ENCODE peak calls at places on chromosomes 4 and X, in four cellular contexts. T is heart left ventricle, Q is stomach, U is spleen. H is an unnamed sample. For H3K4me1, the result is how much of the 10 kb centered on the place peaks cover.

GRCh38 chr4:23747131-23747752 is 142.6 kb downstream of the PPARGC1A start:
- DNase-seq in T (no peak), U (no peak), Q (peak), H (no peak)

GRCh38 chr4:40484346-40484745 is 145.3 kb downstream of the RBM47 start:
- DNase-seq in Q (no peak), U (no peak), T (no peak), H (no peak)

GRCh38 chr4:57020467-57021101 is 41.9 kb downstream of the POLR2B start:
- DNase-seq in T (no peak), U (no peak), Q (no peak), H (no peak)

GRCh38 chr4:113637363-113637762 is 124.2 kb downstream of the CAMK2D start:
- DNase-seq in U (no peak), T (no peak), Q (no peak), H (no peak)

GRCh38 chr4:184782731-184783472 is 42.9 kb downstream of the ACSL1 start:
- DNase-seq in T (no peak), U (peak), Q (no peak), H (no peak)

GRCh38 chr4:39526810-39527295 is 386 bp downstream of the UGDH start:
- DNase-seq in Q (no peak), U (no peak), T (no peak), H (no peak)

GRCh38 chrX:132648870-132649269 is 160.0 kb upstream of the MBNL3 start:
- DNase-seq in U (no peak), Q (no peak), T (no peak), H (no peak)

GRCh38 chr4:6272863-6273660 is 3.4 kb downstream of the WFS1 start:
- DNase-seq in U (peak), Q (no peak), T (no peak), H (no peak)

GRCh38 chr4:71476240-71476639 is 137.4 kb downstream of the SLC4A4 start:
- DNase-seq in Q (no peak), U (no peak), T (no peak), H (no peak)

GRCh38 chr4:57373971-57374370 is 263.8 kb upstream of the IGFBP7 start:
- DNase-seq in Q (no peak), U (no peak), T (no peak), H (no peak)

GRCh38 chr4:169902658-169903345 is 123.4 kb downstream of the MFAP3L start:
- DNase-seq in U (no peak), Q (no peak), T (no peak), H (no peak)

GRCh38 chr4:170691168-170691567 is 601.4 kb upstream of the AADAT start:
- DNase-seq in T (no peak), U (no peak), Q (no peak), H (no peak)

GRCh38 chrX:95382799-95383198 is 1301.8 kb upstream of the DIAPH2 start:
- DNase-seq in U (no peak), Q (no peak), T (no peak), H (no peak)

GRCh38 chr4:138673053-138673452 is 342.5 kb upstream of the NOCT start:
- DNase-seq in T (no peak), Q (no peak), U (no peak), H (no peak)

GRCh38 chr4:148443550-148444295 is 1.5 kb upstream of the NR3C2 start:
- DNase-seq in T (peak), U (peak), Q (peak), H (peak)

GRCh38 chr4:85474818-85475630 is at the start of gene ARHGAP24:
- DNase-seq in U (peak), T (peak), Q (peak), H (peak)

GRCh38 chr4:6568689-6569332 is 6.2 kb upstream of the MAN2B2 start:
- DNase-seq in U (no peak), Q (no peak), T (no peak), H (no peak)

GRCh38 chr4:138841341-138841740 is 174.2 kb upstream of the NOCT start:
- DNase-seq in T (no peak), U (no peak), Q (no peak), H (no peak)

GRCh38 chr4:27278615-27279014 is 418.0 kb downstream of the STIM2 start:
- DNase-seq in Q (no peak), U (no peak), T (no peak), H (no peak)

GRCh38 chr4:16677545-16677944 is 220.9 kb downstream of the LDB2 start:
- DNase-seq in Q (no peak), T (no peak), U (no peak), H (no peak)

GRCh38 chr4:5746250-5746649 is 35.2 kb downstream of the EVC start:
- DNase-seq in T (no peak), Q (no peak), U (no peak), H (no peak)

GRCh38 chr4:150739591-150739990 is 157.6 kb downstream of the MAB21L2 start:
- DNase-seq in U (no peak), T (no peak), Q (no peak), H (no peak)

GRCh38 chr4:8817081-8817812 is 54.4 kb downstream of the HMX1 start:
- DNase-seq in Q (peak), T (no peak), U (peak), H (no peak)

GRCh38 chr4:147644471-147644870 is 27.3 kb downstream of the TMEM184C start:
- DNase-seq in U (no peak), T (no peak), Q (no peak), H (no peak)

GRCh38 chr4:147586637-147587036 is 30.6 kb upstream of the TMEM184C start:
- DNase-seq in U (no peak), T (no peak), Q (no peak), H (no peak)

GRCh38 chrX:11406109-11406755 is 113.0 kb downstream of the AMELX start:
- DNase-seq in U (no peak), T (no peak), Q (no peak), H (no peak)

GRCh38 chr4:25098964-25099843 is 61.0 kb downstream of the SEPSECS start:
- DNase-seq in U (peak), T (peak), Q (peak), H (peak)

GRCh38 chr4:3497095-3497494 is 34.0 kb downstream of the DOK7 start:
- DNase-seq in Q (no peak), T (no peak), U (no peak), H (no peak)

GRCh38 chr4:3495341-3495975 is 32.4 kb downstream of the DOK7 start:
- DNase-seq in Q (no peak), T (no peak), U (no peak), H (no peak)

GRCh38 chr4:3494501-3494900 is 31.4 kb downstream of the DOK7 start:
- DNase-seq in Q (no peak), T (no peak), U (no peak), H (no peak)

GRCh38 chr4:3497554-3498389 is 34.5 kb downstream of the LRPAP1 start:
- DNase-seq in T (no peak), Q (no peak), U (no peak), H (no peak)

GRCh38 chr4:3496021-3496420 is 32.9 kb downstream of the DOK7 start:
- DNase-seq in U (no peak), T (no peak), Q (no peak), H (no peak)
- H3K4me1 ChIP-seq in U (under half), T (half or more), Q (under half), H (under half)

GRCh38 chrX:1464282-1465131 is 11.8 kb upstream of the ASMTL start:
- DNase-seq in U (peak), Q (peak), T (no peak), H (no peak)

GRCh38 chrX:1466232-1466661 is 13.5 kb upstream of the ASMTL start:
- DNase-seq in T (no peak), Q (peak), U (peak), H (no peak)

GRCh38 chrX:1468250-1468772 is 15.6 kb upstream of the ASMTL start:
- DNase-seq in U (peak), T (no peak), Q (peak), H (no peak)

GRCh38 chrX:1465261-1466231 is 12.8 kb upstream of the ASMTL start:
- DNase-seq in Q (peak), U (peak), T (no peak), H (no peak)

DNA sequence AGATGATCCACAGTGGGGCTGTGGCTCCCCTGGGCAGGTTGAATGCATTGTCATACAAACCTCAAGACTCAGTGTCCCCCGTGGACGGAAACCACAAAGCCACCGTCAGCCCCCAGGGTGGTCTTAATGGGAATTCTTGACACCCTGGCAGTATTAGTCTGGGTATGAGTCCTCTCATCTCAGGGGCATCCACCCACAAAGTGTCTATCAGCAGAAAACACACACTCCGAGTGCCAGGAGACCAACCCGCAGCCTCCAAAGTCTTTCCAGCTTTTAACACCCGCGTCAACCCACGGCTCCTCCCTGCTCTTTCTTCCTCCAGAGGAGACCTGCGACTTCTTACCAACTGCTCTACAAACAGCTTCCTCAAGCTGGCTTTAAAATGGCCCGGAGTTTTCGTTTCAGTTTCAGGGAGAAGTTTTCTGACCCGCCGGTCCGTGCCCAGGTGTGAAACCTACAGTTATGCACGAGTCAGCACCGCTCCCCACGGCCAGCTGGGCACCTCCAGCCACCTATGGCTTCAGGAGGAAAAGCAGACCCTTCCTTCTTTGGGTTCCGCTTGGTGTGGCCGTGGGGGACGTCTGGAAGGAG is 14.4 kb upstream of the ASMTL start:
- DNase-seq in U (peak), T (no peak), Q (peak), H (no peak)
- TF ChIP-seq POLR2A in U (no peak), T (no peak), Q (no peak), H (no peak)

DNA sequence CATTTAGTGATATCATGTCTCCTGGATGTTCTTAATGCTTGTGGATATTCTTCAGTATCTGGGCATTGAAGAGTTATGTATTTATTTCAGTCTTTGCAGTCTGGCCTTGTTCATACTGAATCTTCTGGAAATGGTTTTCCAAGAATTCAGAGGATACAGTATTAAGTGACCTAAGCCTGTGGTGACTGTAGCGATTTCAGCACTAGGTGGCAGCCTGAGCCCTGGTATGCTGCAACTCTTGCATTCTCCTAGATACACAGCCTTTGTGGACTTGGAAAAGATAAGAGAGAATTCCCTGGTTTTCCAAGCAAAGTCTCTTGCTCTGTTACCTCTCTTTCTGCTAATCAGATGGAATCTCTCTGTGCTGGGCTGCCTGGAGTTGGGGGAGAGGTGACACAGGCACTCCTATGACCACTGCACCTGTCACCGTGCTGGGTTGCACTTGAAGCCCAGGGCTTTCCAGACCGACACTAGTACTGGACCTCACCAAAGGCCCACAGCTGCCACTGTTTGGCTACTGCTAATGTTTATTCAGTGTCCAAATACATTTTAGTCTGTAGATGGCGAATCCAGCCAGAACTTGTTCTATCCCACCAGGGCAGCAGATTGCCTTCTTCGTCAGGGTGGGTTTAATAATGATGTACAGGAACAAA is 19.3 kb upstream of the SPIN2A start:
- DNase-seq in Q (peak), T (no peak), U (no peak), H (no peak)
- TF ChIP-seq CTCF in Q (peak), T (peak), U (no peak), H (no peak)

GRCh38 chrX:10121787-10122186 is 35.0 kb upstream of the CLCN4 start:
- DNase-seq in T (no peak), Q (no peak), U (peak), H (no peak)
- H3K4me1 ChIP-seq in T (under half), Q (under half), U (half or more), H (under half)

GRCh38 chr4:1715002-1715761 is 3.1 kb upstream of the SLBP start:
- DNase-seq in T (no peak), Q (no peak), U (peak), H (no peak)
- TF ChIP-seq POLR2A in T (no peak), Q (no peak), U (no peak), H (no peak)

GRCh38 chr4:112321768-112322684 is 24.9 kb downstream of the ALPK1 start:
- DNase-seq in U (peak), Q (peak), T (peak), H (no peak)
- TF ChIP-seq CTCF in U (peak), Q (peak), T (peak), H (peak)

GRCh38 chr4:182898479-182898799 is 18.7 kb downstream of the DCTD start:
- DNase-seq in U (no peak), T (no peak), Q (no peak), H (no peak)
- H3K4me1 ChIP-seq in U (under half), T (under half), Q (under half), H (under half)

GRCh38 chr4:74109116-74109791 is 10.3 kb upstream of the CXCL2 start:
- DNase-seq in U (no peak), Q (no peak), T (peak), H (no peak)
- TF ChIP-seq POLR2A in U (no peak), Q (no peak), T (no peak), H (no peak)

H was measured in uterus.